ENCODE peak calls at places on chromosomes 16 and 17, in nine cellular contexts. X is BJ, F is uterus, M is lower lobe of right lung, Y is activated T-cell treated with anti-CD3 and anti-CD28 coated beads for 24 hours, H is skeletal muscle cell, K is amygdala, E is HS-5, P is tibial artery. Q is an unnamed sample.

GRCh38 chr17:73293031-73293430 is 18.8 kb downstream of the CDC42EP4 start:
- DNase-seq in X (no peak), K (no peak), Y (no peak), M (no peak), P (no peak), E (no peak), F (no peak), H (no peak), Q (no peak)

GRCh38 chr17:74276051-74276476 is 2.0 kb downstream of the DNAI2 start:
- DNase-seq in X (no peak), P (no peak), H (peak), F (peak), K (peak), Y (no peak), M (no peak), E (no peak), Q (no peak)

GRCh38 chr17:4433515-4434031 is at the start of gene SPNS3:
- DNase-seq in P (no peak), E (no peak), K (no peak), Y (peak), H (no peak), F (no peak), M (no peak), X (no peak), Q (no peak)

GRCh38 chr16:4603624-4604170 is 11.0 kb downstream of the UBALD1 start:
- DNase-seq in E (no peak), K (no peak), H (no peak), F (no peak), Y (no peak), P (no peak), M (no peak), X (no peak), Q (no peak)

GRCh38 chr16:81429045-81429521 is 15.5 kb upstream of the CMIP start:
- DNase-seq in K (no peak), Y (no peak), F (no peak), M (no peak), H (no peak), X (no peak), E (no peak), P (no peak), Q (peak)

GRCh38 chr17:65557349-65558310 is 3.8 kb downstream of the AXIN2 start:
- DNase-seq in F (no peak), M (no peak), P (no peak), X (no peak), E (no peak), H (no peak), Y (no peak), K (no peak), Q (no peak)

GRCh38 chr17:17845046-17845775 is 8.4 kb upstream of the SREBF1 start:
- DNase-seq in M (no peak), H (no peak), Y (no peak), K (no peak), F (no peak), E (no peak), X (no peak), P (no peak), Q (no peak)

GRCh38 chr17:38960402-38960801 is 6.8 kb downstream of the FBXO47 start:
- DNase-seq in K (no peak), Y (no peak), P (no peak), M (no peak), X (no peak), E (no peak), F (no peak), H (no peak), Q (no peak)